ENCODE peak calls at places on chromosomes 7 and 10, in ten cellular contexts. I is right lobe of liver; Z is NCI-H82; L is endothelial cell; Y is H9; G is NCI-H510A treated with DMSO at 0.1 percent for 48 hours; O is GM20000; K is stimulated activated CD8-positive, alpha-beta memory T cell treated with anti-CD3 and anti-CD28 coated beads, Interleukin-4, amount 100 ng/mL, for 4 hours; T is activated T-cell treated with anti-CD3 and anti-CD28 coated beads for 24 hours; A is cardiac muscle cell. B is an unnamed sample.
A peak's percentile ranks its signal among the peaks of the same experiment; 100 is the strongest.

GRCh38 chr7:120792091-120792860 is 65.7 kb downstream of the TSPAN12 start:
- DNase-seq in I (peak; percentile 79), Z (peak; percentile 90), L (peak; percentile 85), Y (peak; percentile 87), G (peak; percentile 60), O (peak; percentile 64), K (peak; percentile 8), T (peak; percentile 47), A (peak; percentile 88), B (peak; percentile 91)

GRCh38 chr7:151756866-151757265 is 120.0 kb downstream of the PRKAG2 start:
- DNase-seq in I (no peak), Z (no peak), L (no peak), Y (no peak), G (no peak), O (no peak), K (no peak), T (no peak), A (no peak), B (no peak)

GRCh38 chr7:90625051-90625450 is 28.9 kb downstream of the CDK14 start:
- DNase-seq in I (no peak), Z (peak; percentile 49), L (no peak), Y (no peak), G (no peak), O (no peak), K (no peak), T (no peak), A (no peak), B (peak; percentile 14)

GRCh38 chr10:22491480-22491879 is 146.2 kb downstream of the SPAG6 start:
- DNase-seq in I (no peak), Z (no peak), L (no peak), Y (no peak), G (no peak), O (no peak), K (no peak), T (no peak), A (no peak), B (no peak)

GRCh38 chr10:119655566-119656001 is 4.4 kb downstream of the BAG3 start:
- DNase-seq in I (no peak), Z (no peak), L (no peak), Y (no peak), G (peak; percentile 70), O (no peak), K (no peak), T (peak; percentile 33), A (no peak), B (no peak)

GRCh38 chr7:149209518-149210269 is 14.3 kb downstream of the ZNF282 start:
- DNase-seq in I (no peak), Z (peak; percentile 57), L (peak; percentile 80), Y (peak; percentile 80), G (peak; percentile 1), O (peak; percentile 61), K (peak; percentile 18), T (peak; percentile 79), A (peak; percentile 29), B (peak; percentile 88)

GRCh38 chr10:59633063-59633462 is 76.6 kb downstream of the SLC16A9 start:
- DNase-seq in I (no peak), Z (no peak), L (no peak), Y (no peak), G (no peak), O (no peak), K (no peak), T (no peak), A (no peak), B (peak; percentile 22)

GRCh38 chr10:79392020-79392398 is 44.7 kb downstream of the PPIF start:
- DNase-seq in I (peak; percentile 42), Z (no peak), L (no peak), Y (no peak), G (no peak), O (no peak), K (no peak), T (no peak), A (no peak), B (no peak)

GRCh38 chr10:91570220-91570619 is 62.7 kb downstream of the PPP1R3C start:
- DNase-seq in I (no peak), Z (no peak), L (no peak), Y (no peak), G (no peak), O (no peak), K (no peak), T (no peak), A (no peak), B (no peak)

GRCh38 chr7:27910341-27910740 is 170.4 kb downstream of the TAX1BP1 start:
- DNase-seq in I (no peak), Z (peak; percentile 99), L (no peak), Y (peak; percentile 76), G (no peak), O (no peak), K (no peak), T (no peak), A (no peak), B (peak; percentile 89)

GRCh38 chr7:126211875-126212274 is 1040.9 kb downstream of the GRM8 start:
- DNase-seq in I (no peak), Z (no peak), L (no peak), Y (no peak), G (no peak), O (no peak), K (no peak), T (no peak), A (no peak), B (no peak)

GRCh38 chr7:50164552-50165220 is 71.6 kb upstream of the ZPBP start:
- DNase-seq in I (no peak), Z (no peak), L (no peak), Y (no peak), G (no peak), O (no peak), K (no peak), T (no peak), A (no peak), B (no peak)